ENCODE peak calls at places on chromosomes 6 and 20, in four cellular contexts. One of them, this sample, is unnamed.

GRCh38 chr6:45423111-45423900 is 45.6 kb upstream of the SUPT3H start:
- DNase-seq in WERI-Rb-1: no peak
- DNase-seq in GM12865: no peak
- DNase-seq in bronchial epithelial cell: no peak
- DNase-seq in this sample: peak; percentile 16

GRCh38 chr6:146790561-146791091 is 191.9 kb downstream of the ADGB start:
- DNase-seq in WERI-Rb-1: no peak
- DNase-seq in GM12865: no peak
- DNase-seq in bronchial epithelial cell: peak; percentile 17
- DNase-seq in this sample: no peak

GRCh38 chr6:44386929-44387345 is 569 bp upstream of the CDC5L start:
- DNase-seq in WERI-Rb-1: no peak
- DNase-seq in GM12865: peak; percentile 7
- DNase-seq in bronchial epithelial cell: peak; percentile 82
- DNase-seq in this sample: no peak

GRCh38 chr6:31794866-31795615 is 511 bp downstream of the VARS1 start:
- DNase-seq in WERI-Rb-1: no peak
- DNase-seq in GM12865: no peak
- DNase-seq in bronchial epithelial cell: no peak
- DNase-seq in this sample: peak; percentile 65

GRCh38 chr20:34269996-34270627 is 28.9 kb downstream of the ASIP start:
- DNase-seq in WERI-Rb-1: no peak
- DNase-seq in GM12865: no peak
- DNase-seq in bronchial epithelial cell: no peak
- DNase-seq in this sample: no peak

GRCh38 chr6:84643778-84644177 is 120.6 kb downstream of the TBX18 start:
- DNase-seq in WERI-Rb-1: no peak
- DNase-seq in GM12865: no peak
- DNase-seq in bronchial epithelial cell: peak; percentile 75
- DNase-seq in this sample: no peak

GRCh38 chr20:17560344-17561074 is 9.4 kb upstream of the DSTN start:
- DNase-seq in WERI-Rb-1: no peak
- DNase-seq in GM12865: no peak
- DNase-seq in bronchial epithelial cell: peak; percentile 50
- DNase-seq in this sample: no peak

GRCh38 chr6:130417951-130418350 is 52.1 kb downstream of the TMEM200A start:
- DNase-seq in WERI-Rb-1: no peak
- DNase-seq in GM12865: no peak
- DNase-seq in bronchial epithelial cell: peak; percentile 13
- DNase-seq in this sample: no peak

GRCh38 chr6:12097791-12098190 is 85.7 kb downstream of the HIVEP1 start:
- DNase-seq in WERI-Rb-1: no peak
- DNase-seq in GM12865: no peak
- DNase-seq in bronchial epithelial cell: peak; percentile 47
- DNase-seq in this sample: no peak

This sample was measured in NCI-H82.